ENCODE peak calls at places on chromosomes 3 and 15, in five cellular contexts. One of them, this sample, is unnamed.

GRCh38 chr3:122091602-122092006 is 36.4 kb downstream of the CD86 start:
- DNase-seq in MV-4-11: peak; percentile 70
- DNase-seq in NCI-H774: no peak
- DNase-seq in caudate nucleus: no peak
- DNase-seq in M059J: no peak
- DNase-seq in this sample: no peak

GRCh38 chr3:188578579-188579363 is 424.8 kb downstream of the LPP start:
- DNase-seq in MV-4-11: peak; percentile 57
- DNase-seq in NCI-H774: no peak
- DNase-seq in caudate nucleus: no peak
- DNase-seq in M059J: peak; percentile 52
- DNase-seq in this sample: no peak

GRCh38 chr3:143658869-143659268 is 189.4 kb downstream of the SLC9A9 start:
- DNase-seq in MV-4-11: no peak
- DNase-seq in NCI-H774: no peak
- DNase-seq in caudate nucleus: no peak
- DNase-seq in M059J: peak; percentile 16
- DNase-seq in this sample: no peak

GRCh38 chr15:98635848-98636247 is 12.5 kb upstream of the IGF1R start:
- DNase-seq in MV-4-11: no peak
- DNase-seq in NCI-H774: no peak
- DNase-seq in caudate nucleus: no peak
- DNase-seq in M059J: no peak
- DNase-seq in this sample: no peak

GRCh38 chr3:129398803-129399144 is 29.7 kb downstream of the EFCAB12 start:
- DNase-seq in MV-4-11: no peak
- DNase-seq in NCI-H774: no peak
- DNase-seq in caudate nucleus: no peak
- DNase-seq in M059J: peak; percentile 35
- DNase-seq in this sample: peak; percentile 47

GRCh38 chr3:158101330-158102218 is 4.6 kb downstream of the SHOX2 start:
- DNase-seq in MV-4-11: no peak
- DNase-seq in NCI-H774: no peak
- DNase-seq in caudate nucleus: no peak
- DNase-seq in M059J: no peak
- DNase-seq in this sample: no peak

GRCh38 chr15:57060799-57061198 is 142.4 kb downstream of the TCF12 start:
- DNase-seq in MV-4-11: no peak
- DNase-seq in NCI-H774: no peak
- DNase-seq in caudate nucleus: no peak
- DNase-seq in M059J: peak; percentile 74
- DNase-seq in this sample: no peak

GRCh38 chr3:72848703-72849081 is 447 bp upstream of the SHQ1 start:
- DNase-seq in MV-4-11: peak; percentile 82
- DNase-seq in NCI-H774: no peak
- DNase-seq in caudate nucleus: no peak
- DNase-seq in M059J: peak; percentile 46
- DNase-seq in this sample: peak; percentile 51

GRCh38 chr3:66140763-66141372 is 79.9 kb upstream of the SLC25A26 start:
- DNase-seq in MV-4-11: peak; percentile 80
- DNase-seq in NCI-H774: no peak
- DNase-seq in caudate nucleus: no peak
- DNase-seq in M059J: peak; percentile 62
- DNase-seq in this sample: no peak

GRCh38 chr15:67762610-67763368 is 62.5 kb upstream of the SKOR1 start:
- DNase-seq in MV-4-11: no peak
- DNase-seq in NCI-H774: no peak
- DNase-seq in caudate nucleus: no peak
- DNase-seq in M059J: no peak
- DNase-seq in this sample: no peak

GRCh38 chr3:178588593-178588992 is 52.4 kb downstream of the KCNMB2 start:
- DNase-seq in MV-4-11: no peak
- DNase-seq in NCI-H774: no peak
- DNase-seq in caudate nucleus: no peak
- DNase-seq in M059J: no peak
- DNase-seq in this sample: no peak

GRCh38 chr15:63448261-63448660 is 56.1 kb upstream of the USP3 start:
- DNase-seq in MV-4-11: peak; percentile 90
- DNase-seq in NCI-H774: no peak
- DNase-seq in caudate nucleus: no peak
- DNase-seq in M059J: no peak
- DNase-seq in this sample: no peak

GRCh38 chr3:37945803-37946530 is 44.6 kb upstream of the VILL start:
- DNase-seq in MV-4-11: peak; percentile 60
- DNase-seq in NCI-H774: no peak
- DNase-seq in caudate nucleus: no peak
- DNase-seq in M059J: peak; percentile 80
- DNase-seq in this sample: no peak

GRCh38 chr15:57881361-57881760 is 174.8 kb downstream of the POLR2M start:
- DNase-seq in MV-4-11: no peak
- DNase-seq in NCI-H774: no peak
- DNase-seq in caudate nucleus: no peak
- DNase-seq in M059J: peak; percentile 35
- DNase-seq in this sample: no peak

GRCh38 chr3:156214676-156215075 is 94.3 kb downstream of the KCNAB1 start:
- DNase-seq in MV-4-11: no peak
- DNase-seq in NCI-H774: no peak
- DNase-seq in caudate nucleus: no peak
- DNase-seq in M059J: no peak
- DNase-seq in this sample: no peak

GRCh38 chr3:110568246-110568645 is 503.4 kb upstream of the NECTIN3 start:
- DNase-seq in MV-4-11: no peak
- DNase-seq in NCI-H774: no peak
- DNase-seq in caudate nucleus: no peak
- DNase-seq in M059J: peak; percentile 97
- DNase-seq in this sample: no peak

This sample was measured in DMS53.